ENCODE peak calls at places on chromosome 15, in eight cellular contexts. C is kidney, T is left ventricle myocardium inferior, P is psoas muscle, E is A549, Z is OCI-LY7, Q is breast epithelium, S is left lung. Y is an unnamed sample.

GRCh38 chr15:65323071-65323511 is 18.6 kb downstream of the RNU5B-1 start:
- DNase-seq in E (no peak), T (peak; percentile 77), P (no peak), Z (no peak), Q (no peak), S (no peak), C (no peak), Y (no peak)

GRCh38 chr15:90680371-90680935 is 36.7 kb upstream of the BLM start:
- DNase-seq in T (no peak), Z (no peak), P (peak; percentile 48), S (no peak), C (no peak), Q (no peak), E (no peak), Y (no peak)

GRCh38 chr15:59290311-59291213 is 82.1 kb downstream of the MYO1E start:
- DNase-seq in E (no peak), T (no peak), Q (no peak), P (no peak), S (no peak), Z (peak; percentile 22), C (no peak), Y (no peak)

GRCh38 chr15:38890194-38890593 is 325.6 kb upstream of the RASGRP1 start:
- DNase-seq in E (no peak), T (no peak), P (no peak), Q (no peak), Z (no peak), S (no peak), C (no peak), Y (no peak)

GRCh38 chr15:69592954-69593353 is 140.3 kb downstream of the RPLP1 start:
- DNase-seq in Z (no peak), E (peak; percentile 48), Q (no peak), S (no peak), C (no peak), P (no peak), T (no peak), Y (peak; percentile 21)

GRCh38 chr15:74433592-74434259 is at the start of gene SEMA7A:
- DNase-seq in C (peak; percentile 94), Z (peak; percentile 88), P (peak; percentile 83), T (peak; percentile 84), Q (no peak), S (peak; percentile 96), E (peak; percentile 32), Y (peak; percentile 82)

GRCh38 chr15:90594297-90594696 is 64.6 kb downstream of the CRTC3 start:
- DNase-seq in Q (peak; percentile 84), C (peak; percentile 92), P (peak; percentile 65), Z (peak; percentile 93), S (peak; percentile 87), E (peak; percentile 72), T (peak; percentile 68), Y (no peak)

GRCh38 chr15:77644543-77645247 is 12.0 kb upstream of the LINGO1 start:
- DNase-seq in Z (no peak), T (no peak), C (no peak), S (no peak), Q (no peak), P (no peak), E (no peak), Y (no peak)

GRCh38 chr15:41971089-41971892 is 1.1 kb downstream of the EHD4 start:
- DNase-seq in Z (peak; percentile 86), S (peak; percentile 84), Q (peak; percentile 63), C (peak; percentile 83), T (peak; percentile 60), P (peak; percentile 42), E (peak; percentile 43), Y (peak; percentile 65)

GRCh38 chr15:101727186-101727585 is 2.9 kb upstream of the TARS3 start:
- DNase-seq in E (no peak), T (no peak), P (no peak), Z (no peak), Q (no peak), S (no peak), C (no peak), Y (no peak)

GRCh38 chr15:64148168-64148567 is 3.4 kb upstream of the SNX22 start:
- DNase-seq in T (no peak), S (no peak), Z (no peak), E (no peak), Q (no peak), C (no peak), P (no peak), Y (no peak)

GRCh38 chr15:98841419-98841970 is 166.1 kb downstream of the PGPEP1L start:
- DNase-seq in C (no peak), S (no peak), E (no peak), Q (no peak), P (no peak), T (no peak), Z (no peak), Y (no peak)

GRCh38 chr15:32998182-32998581 is 196.3 kb downstream of the FMN1 start:
- DNase-seq in P (no peak), S (no peak), E (no peak), C (no peak), T (no peak), Z (no peak), Q (no peak), Y (no peak)

GRCh38 chr15:32994810-32995424 is 199.6 kb downstream of the FMN1 start:
- DNase-seq in P (no peak), S (no peak), Z (peak; percentile 44), C (no peak), T (no peak), E (peak; percentile 62), Q (no peak), Y (peak; percentile 9)

GRCh38 chr15:32991544-32992192 is 202.8 kb downstream of the FMN1 start:
- DNase-seq in S (no peak), Q (no peak), E (no peak), Z (no peak), C (no peak), P (no peak), T (no peak), Y (no peak)

GRCh38 chr15:32990071-32990470 is 204.4 kb downstream of the FMN1 start:
- DNase-seq in C (no peak), P (no peak), T (no peak), Z (no peak), S (no peak), E (no peak), Q (no peak), Y (no peak)

GRCh38 chr15:32993285-32993684 is 201.2 kb downstream of the FMN1 start:
- DNase-seq in T (no peak), P (no peak), E (peak; percentile 40), S (no peak), Q (no peak), C (no peak), Z (peak; percentile 23), Y (no peak)
- TF ChIP-seq CTCF in T (no peak), P (no peak), E (peak; percentile 44), S (no peak), Q (no peak), C (no peak), Z (peak; percentile 66), Y (no peak)

DNA sequence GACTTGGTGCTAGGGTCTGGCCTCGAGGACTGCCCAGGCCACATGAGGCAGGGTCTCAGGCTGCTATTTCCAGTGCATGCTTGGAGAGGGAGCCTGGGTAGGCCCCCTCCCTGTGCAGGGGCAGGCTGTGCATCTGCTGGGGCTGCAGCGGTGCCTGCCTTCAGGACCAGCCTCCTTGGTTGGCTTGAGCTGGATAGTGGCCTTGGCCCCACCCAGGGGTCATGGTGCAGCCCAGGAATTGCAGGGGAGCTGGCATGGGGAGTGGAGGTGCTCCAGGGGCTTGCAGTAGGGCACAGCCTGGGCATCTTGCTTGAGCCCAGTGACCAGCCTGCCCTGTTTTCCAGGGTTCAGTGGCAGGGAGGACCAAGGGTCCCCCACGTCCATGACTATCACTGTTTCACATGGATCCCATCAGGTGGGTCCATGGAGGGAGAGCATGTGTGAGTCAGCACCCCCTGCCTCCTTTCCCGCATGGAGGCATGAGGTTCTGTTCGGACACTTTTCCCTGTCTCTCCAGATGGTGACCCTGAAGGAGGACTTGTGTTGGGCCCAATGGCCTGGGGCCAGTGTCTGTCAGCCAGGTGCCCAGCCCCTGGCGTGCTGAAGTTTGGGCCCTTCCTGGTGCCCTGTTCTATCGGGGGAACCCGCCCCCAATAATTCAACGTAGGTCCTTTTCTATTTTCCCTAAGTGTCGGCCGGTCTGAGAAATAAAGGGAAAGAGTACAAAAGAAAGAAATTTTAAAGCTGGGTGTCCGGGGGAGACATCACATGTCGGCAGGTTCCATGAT is 218.6 kb downstream of the SNRPN start:
- DNase-seq in S (peak; percentile 23), E (no peak), Q (peak; percentile 22), P (peak; percentile 1), C (peak; percentile 35), T (no peak), Z (no peak), Y (no peak)
- H3K9me3 ChIP-seq in S (peaks cover 95% of the 10 kb centered on the region), E (no peaks in the 10 kb centered on the region), Q (peaks cover 86% of the 10 kb centered on the region), P (peaks cover 17% of the 10 kb centered on the region), C (peaks cover 25% of the 10 kb centered on the region), T (peaks cover 88% of the 10 kb centered on the region), Z (no peaks in the 10 kb centered on the region), Y (peaks cover 63% of the 10 kb centered on the region)

DNA sequence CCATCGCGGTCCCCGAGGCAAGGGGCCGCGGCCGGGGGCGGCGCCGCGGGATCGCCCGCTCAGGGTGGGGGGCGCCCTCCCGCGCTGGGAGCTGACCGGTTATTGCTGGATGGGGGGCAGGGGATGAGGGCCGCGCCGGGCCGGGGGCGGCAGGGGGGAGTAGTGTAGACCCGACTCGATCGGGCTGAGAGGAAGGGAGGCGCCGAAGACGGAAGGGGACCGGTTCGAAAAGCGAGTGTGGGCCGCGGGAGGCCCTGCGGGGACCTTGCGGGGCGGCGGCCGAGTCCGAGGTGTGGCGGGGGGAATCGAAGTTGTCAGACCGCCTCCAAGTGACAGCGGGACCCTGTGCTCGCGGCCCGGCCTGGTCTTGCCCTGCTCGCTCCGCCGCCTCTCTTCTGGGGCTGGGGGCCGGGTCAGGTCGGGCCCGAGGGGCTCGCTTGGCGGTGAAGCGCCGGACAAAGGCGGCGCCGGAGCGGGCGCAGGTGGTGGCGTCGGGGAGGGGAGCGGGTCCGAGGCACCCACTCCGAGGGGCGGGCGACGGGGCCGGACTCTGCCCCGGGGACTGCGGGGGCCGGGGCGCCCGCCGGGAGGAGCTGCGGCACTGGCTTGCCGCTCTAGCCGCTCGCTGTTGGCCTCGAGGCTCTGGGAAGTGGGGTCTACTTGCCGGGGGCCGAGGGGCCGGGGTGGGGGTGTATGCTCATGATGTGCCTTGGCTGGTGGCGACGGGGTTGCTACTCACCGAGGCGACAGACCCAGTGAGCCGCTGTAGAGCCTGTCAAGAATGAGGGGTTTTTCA is 1.2 kb downstream of the BAHD1 start:
- DNase-seq in S (peak; percentile 87), E (no peak), C (peak; percentile 85), T (no peak), Z (peak; percentile 34), Q (no peak), P (no peak), Y (peak; percentile 67)
- TF ChIP-seq CTCF in S (no peak), E (no peak), C (peak; percentile 0), T (peak; percentile 33), Z (no peak), Q (no peak), P (peak; percentile 13), Y (no peak)

DNA sequence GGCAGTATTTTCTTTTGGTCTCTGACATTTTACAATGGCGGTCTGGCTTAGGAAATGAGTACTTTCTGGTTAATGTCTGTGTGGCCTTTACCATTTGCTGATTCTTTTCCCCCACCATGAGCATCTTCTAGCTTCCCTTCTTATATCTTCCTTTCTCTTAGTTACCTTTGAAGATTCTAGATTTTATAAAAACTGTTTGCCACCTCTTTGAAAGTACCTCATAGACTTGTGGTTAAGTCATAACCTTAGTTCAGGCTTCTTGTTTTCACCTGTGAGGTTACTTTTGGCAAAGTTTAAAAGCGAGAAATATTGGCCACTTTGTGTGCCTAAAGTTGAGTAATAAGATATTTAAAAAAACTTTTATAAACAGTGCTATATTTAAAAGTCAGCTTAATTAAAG is 147.4 kb downstream of the FMN1 start:
- DNase-seq in P (no peak), Z (no peak), T (no peak), E (no peak), S (no peak), C (no peak), Q (no peak), Y (no peak)
- H3K9me3 ChIP-seq in P (no peaks in the 10 kb centered on the region), Z (peaks cover 19% of the 10 kb centered on the region), T (peaks cover 15% of the 10 kb centered on the region), E (peaks cover 30% of the 10 kb centered on the region), S (peaks cover 18% of the 10 kb centered on the region), C (no peaks in the 10 kb centered on the region), Q (peaks cover 6% of the 10 kb centered on the region), Y (peaks cover 28% of the 10 kb centered on the region)

GRCh38 chr15:55407949-55408766 is at the start of the genes CCPG1 and PIERCE2:
- DNase-seq in Z (peak; percentile 95), P (peak; percentile 92), C (peak; percentile 97), S (peak; percentile 99), Q (peak; percentile 88), T (peak; percentile 93), E (peak; percentile 97), Y (peak; percentile 95)
- TF ChIP-seq CTCF in Z (peak; percentile 62), P (peak; percentile 90), C (peak; percentile 71), S (peak; percentile 96), Q (peak; percentile 90), T (peak; percentile 92), E (no peak), Y (peak; percentile 78)